ENCODE peak calls at places on chromosomes 3 and 15, in five cellular contexts. J is neuronal stem cell, K is mesendoderm, R is mesenchymal stem cell, V is IMR-90. P is an unnamed sample. For H3K4me1, the result is how much of the 10 kb centered on the place peaks cover.

GRCh38 chr3:12536423-12536822 is 8.9 kb downstream of the MKRN2OS start:
- DNase-seq in R (no peak), V (peak), K (no peak), J (no peak), P (no peak)

GRCh38 chr3:23172059-23172458 is 31.1 kb upstream of the UBE2E2 start:
- DNase-seq in V (no peak), J (no peak), R (no peak), K (no peak), P (no peak)

GRCh38 chr3:127639173-127640030 is 10.4 kb downstream of the PODXL2 start:
- DNase-seq in V (peak), K (peak), R (peak), J (no peak), P (no peak)

GRCh38 chr3:55683666-55684270 is 196.7 kb upstream of the WNT5A start:
- DNase-seq in R (no peak), V (peak), J (no peak), K (no peak), P (no peak)

GRCh38 chr3:124322309-124322880 is 330.5 kb upstream of the ROPN1 start:
- DNase-seq in K (no peak), V (peak), J (no peak), R (peak), P (no peak)

GRCh38 chr15:51121118-51121517 is 26.4 kb upstream of the TNFAIP8L3 start:
- DNase-seq in V (peak), J (no peak), K (peak), R (peak), P (no peak)

GRCh38 chr3:194266658-194267005 is 84.5 kb downstream of the CPN2 start:
- DNase-seq in R (no peak), K (no peak), J (no peak), V (no peak), P (peak)

GRCh38 chr3:10532939-10533730 is 27.7 kb upstream of the ATP2B2 start:
- DNase-seq in J (no peak), V (no peak), R (no peak), K (no peak), P (peak)

GRCh38 chr15:78077053-78077859 is at the start of gene TBC1D2B:
- DNase-seq in V (peak), R (peak), K (peak), J (peak), P (peak)

GRCh38 chr3:10845839-10846656 is 30.0 kb downstream of the SLC6A11 start:
- DNase-seq in R (no peak), K (no peak), J (no peak), V (no peak), P (no peak)

GRCh38 chr15:40046721-40047412 is 7.9 kb upstream of the SRP14 start:
- DNase-seq in K (no peak), J (no peak), V (peak), R (peak), P (no peak)

GRCh38 chr3:59189561-59190338 is 139.9 kb upstream of the CFAP20DC start:
- DNase-seq in V (peak), J (no peak), R (peak), K (peak), P (no peak)

GRCh38 chr15:50066202-50066601 is 52.8 kb downstream of the ATP8B4 start:
- DNase-seq in R (peak), K (peak), V (peak), J (no peak), P (no peak)

GRCh38 chr15:63354771-63355650 is 26.6 kb downstream of the CA12 start:
- DNase-seq in K (no peak), R (no peak), J (no peak), V (no peak), P (no peak)

GRCh38 chr3:117557469-117557868 is 847.9 kb downstream of the TUSC7 start:
- DNase-seq in J (no peak), R (no peak), K (no peak), V (no peak), P (no peak)

GRCh38 chr3:51311055-51311454 is 74.0 kb upstream of the MANF start:
- DNase-seq in K (peak), J (no peak), R (peak), V (peak), P (no peak)

GRCh38 chr3:171178714-171179113 is 152.2 kb upstream of the SLC2A2 start:
- DNase-seq in R (no peak), V (no peak), J (no peak), K (no peak), P (no peak)

GRCh38 chr15:70704166-70704565 is 59.2 kb downstream of the UACA start:
- DNase-seq in J (no peak), R (no peak), V (no peak), K (no peak), P (no peak)

GRCh38 chr15:40755821-40756220 is 767 bp upstream of the RMDN3 start:
- DNase-seq in J (no peak), V (no peak), K (no peak), R (no peak), P (no peak)

GRCh38 chr3:126113238-126113555 is 29.3 kb upstream of the SLC41A3 start:
- DNase-seq in J (no peak), V (no peak), K (no peak), R (no peak), P (peak)

GRCh38 chr3:132519914-132520313 is 77.2 kb upstream of the ACKR4 start:
- DNase-seq in K (no peak), J (no peak), R (no peak), V (no peak), P (no peak)

GRCh38 chr3:50913279-50913678 is 238.6 kb downstream of the DOCK3 start:
- DNase-seq in J (no peak), R (no peak), V (no peak), K (peak), P (no peak)

GRCh38 chr3:46422617-46423016 is 15.6 kb downstream of the CCRL2 start:
- DNase-seq in R (no peak), K (no peak), V (peak), J (no peak), P (no peak)

GRCh38 chr3:106457278-106458210 is 588.7 kb upstream of the CBLB start:
- DNase-seq in R (peak), K (peak), V (peak), J (no peak), P (no peak)

GRCh38 chr3:178233371-178233770 is 302.9 kb upstream of the KCNMB2 start:
- DNase-seq in J (no peak), V (no peak), R (no peak), K (no peak), P (no peak)

GRCh38 chr15:99578809-99579208 is 13.0 kb downstream of the MEF2A start:
- DNase-seq in J (no peak), K (peak), V (no peak), R (no peak), P (no peak)

GRCh38 chr3:15601399-15602145 is at the start of the genes BTD and HACL1:
- DNase-seq in R (peak), K (peak), J (peak), V (peak), P (peak)

GRCh38 chr15:40793216-40793989 is 13.5 kb upstream of the ZFYVE19 start:
- DNase-seq in R (peak), J (no peak), V (peak), K (no peak), P (no peak)

GRCh38 chr3:123447749-123448502 is 964 bp downstream of the ADCY5 start:
- DNase-seq in R (no peak), V (no peak), J (peak), K (peak), P (peak)

GRCh38 chr3:35654471-35654870 is 15.1 kb downstream of the ARPP21 start:
- DNase-seq in K (no peak), R (no peak), V (no peak), J (no peak), P (no peak)

GRCh38 chr3:101235048-101235447 is 85.3 kb downstream of the IMPG2 start:
- DNase-seq in R (no peak), K (no peak), V (no peak), J (no peak), P (no peak)

DNA sequence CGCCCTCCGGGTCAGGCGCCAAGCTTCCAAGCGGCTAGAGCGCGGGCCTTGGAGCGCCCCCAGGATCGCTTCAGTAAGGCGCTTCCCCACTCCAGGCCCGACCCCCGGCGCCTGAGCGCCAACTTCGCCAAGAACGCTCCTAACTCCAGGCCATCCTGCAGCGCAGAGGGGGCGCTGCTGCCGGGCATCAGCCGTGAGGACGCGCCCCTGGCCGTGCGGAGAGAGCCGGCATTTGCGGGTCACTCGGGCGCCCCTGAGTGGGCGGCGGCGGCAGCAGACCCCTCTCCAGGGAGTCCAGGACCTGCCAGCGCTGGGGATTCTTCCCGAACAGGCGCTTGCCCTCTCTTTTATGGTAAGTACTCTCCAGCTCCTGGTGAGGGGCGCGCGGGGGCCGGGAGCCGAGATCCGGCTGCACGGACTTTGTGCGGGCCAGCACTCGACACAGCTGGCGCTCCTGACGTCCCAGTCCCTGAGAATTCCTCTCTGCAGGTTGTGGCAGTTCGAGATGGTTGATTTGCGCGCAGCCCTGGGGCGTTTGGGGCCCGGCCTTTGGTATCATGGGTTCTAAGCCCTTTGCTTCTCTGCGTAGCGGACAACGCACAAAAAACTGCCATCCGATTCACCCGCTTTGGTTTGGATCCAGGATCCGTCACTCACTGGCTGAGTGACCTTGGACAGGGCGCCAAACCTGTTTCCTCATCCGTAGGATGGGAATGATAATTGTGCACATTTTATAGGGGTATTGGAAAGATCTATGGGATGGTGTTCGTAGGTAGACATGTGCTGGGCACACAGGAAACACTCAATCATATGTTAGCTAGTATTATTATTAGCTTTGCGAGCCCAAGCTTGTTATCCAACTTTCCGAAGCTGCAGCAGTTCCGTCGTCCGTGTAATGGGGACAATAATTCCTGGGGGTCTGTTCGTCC is 758 bp downstream of the SPSB4 start:
- DNase-seq in R (peak), V (peak), J (peak), K (peak), P (peak)
- H4K8ac ChIP-seq in R (no peak), V (no peak), J (no peak), K (no peak), P (no peak)

GRCh38 chr3:39098473-39099000 is 8.9 kb downstream of the GORASP1 start:
- DNase-seq in V (no peak), R (no peak), J (no peak), K (no peak), P (no peak)

GRCh38 chr3:39100500-39100886 is 6.9 kb downstream of the GORASP1 start:
- DNase-seq in K (no peak), J (no peak), V (no peak), R (no peak), P (no peak)

GRCh38 chr3:39099738-39100499 is 7.5 kb downstream of the GORASP1 start:
- DNase-seq in R (no peak), V (no peak), J (no peak), K (no peak), P (no peak)

GRCh38 chr3:39097716-39098472 is 9.5 kb downstream of the GORASP1 start:
- DNase-seq in V (no peak), J (no peak), R (no peak), K (no peak), P (no peak)

GRCh38 chr3:39099242-39099641 is 8.2 kb downstream of the GORASP1 start:
- DNase-seq in K (no peak), V (no peak), J (no peak), R (no peak), P (no peak)
- H2BK5ac ChIP-seq in K (no peak), V (no peak), J (no peak), R (no peak), P (no peak)

DNA sequence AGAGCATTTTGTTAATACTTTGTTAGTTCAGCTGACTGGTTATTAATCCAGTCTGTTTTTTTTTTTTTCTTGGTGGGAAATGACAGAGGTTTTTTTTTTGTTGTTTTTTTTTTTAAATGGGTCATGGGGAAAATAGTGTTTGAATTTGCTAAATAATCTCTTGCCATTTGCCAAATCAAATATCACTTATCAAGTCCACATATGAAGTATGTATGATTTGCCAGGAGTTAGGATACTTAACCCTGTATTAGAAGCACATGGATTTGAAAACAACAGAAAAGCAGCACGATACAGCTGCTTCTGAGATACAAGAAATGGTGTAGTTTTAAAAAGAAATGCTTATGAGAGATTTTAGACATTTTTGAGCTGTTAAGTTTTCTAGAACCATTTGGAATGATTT is 21.6 kb downstream of the P2RY14 start:
- DNase-seq in R (no peak), K (no peak), V (no peak), J (no peak), P (no peak)
- H3K4me1 ChIP-seq in R (under half), K (under half), V (under half), J (under half), P (under half)

GRCh38 chr3:150409527-150410310 is 1.6 kb downstream of the TSC22D2 start:
- DNase-seq in K (peak), V (peak), J (peak), R (peak), P (peak)
- H4K8ac ChIP-seq in K (no peak), V (peak), J (no peak), R (no peak), P (no peak)

P was measured in H9.